ENCODE peak calls at places on chromosomes 2 and 18, in six cellular contexts. D, S, K, G, H and V are unnamed samples. For H3K27me3, the result is how much of the 10 kb centered on the place peaks cover.

GRCh38 chr2:88220733-88221132 is 50.6 kb downstream of the THNSL2 start:
- DNase-seq in G (no peak), S (peak), H (no peak), K (no peak), D (peak), V (no peak)

GRCh38 chr2:17476820-17477219 is 41.4 kb downstream of the RAD51AP2 start:
- DNase-seq in H (no peak), G (no peak), D (no peak), S (no peak), K (no peak), V (no peak)

GRCh38 chr2:26196683-26197418 is 24.0 kb downstream of the GAREM2 start:
- DNase-seq in K (no peak), S (no peak), G (no peak), D (no peak), H (no peak), V (no peak)

GRCh38 chr18:48000701-48001100 is 70.2 kb upstream of the SMAD2 start:
- DNase-seq in G (no peak), D (no peak), S (no peak), H (no peak), K (no peak), V (no peak)

GRCh38 chr2:11748861-11749645 is 2.6 kb downstream of the LPIN1 start:
- DNase-seq in H (no peak), D (no peak), G (no peak), K (no peak), S (no peak), V (no peak)

GRCh38 chr2:204321910-204322765 is 223.1 kb upstream of the PARD3B start:
- DNase-seq in K (no peak), S (no peak), H (no peak), G (no peak), D (no peak), V (no peak)

GRCh38 chr18:47978141-47978540 is 47.7 kb upstream of the SMAD2 start:
- DNase-seq in G (no peak), S (no peak), K (no peak), H (no peak), D (peak), V (no peak)

GRCh38 chr2:196399736-196400691 is 228.6 kb upstream of the STK17B start:
- DNase-seq in K (no peak), H (no peak), D (no peak), G (no peak), S (no peak), V (no peak)

GRCh38 chr2:18209934-18210639 is 331.6 kb downstream of the KCNS3 start:
- DNase-seq in H (no peak), D (peak), K (no peak), G (no peak), S (no peak), V (no peak)

GRCh38 chr2:23356711-23357110 is 28.3 kb upstream of the KLHL29 start:
- DNase-seq in S (no peak), D (no peak), H (no peak), G (no peak), K (no peak), V (no peak)

GRCh38 chr18:49569701-49570100 is 7.8 kb downstream of the LIPG start:
- DNase-seq in H (no peak), S (no peak), G (no peak), D (no peak), K (no peak), V (no peak)

GRCh38 chr2:215461836-215462532 is 26.1 kb upstream of the FN1 start:
- DNase-seq in K (no peak), S (no peak), H (no peak), G (no peak), D (no peak), V (no peak)

GRCh38 chr2:201362396-201362795 is 5.3 kb upstream of the FLACC1 start:
- DNase-seq in S (no peak), H (no peak), D (no peak), K (no peak), G (no peak), V (no peak)

GRCh38 chr18:24741961-24742738 is 281.7 kb downstream of the HRH4 start:
- DNase-seq in G (no peak), H (no peak), K (no peak), D (no peak), S (no peak), V (no peak)

GRCh38 chr2:70140978-70141753 is 49.7 kb downstream of the C2orf42 start:
- DNase-seq in S (peak), K (peak), H (peak), G (peak), D (peak), V (peak)

GRCh38 chr2:39741871-39742270 is 37.2 kb downstream of the THUMPD2 start:
- DNase-seq in H (no peak), D (no peak), G (no peak), S (no peak), K (no peak), V (no peak)

GRCh38 chr2:84940088-84940470 is 30.9 kb upstream of the KCMF1 start:
- DNase-seq in D (no peak), H (no peak), S (no peak), G (no peak), K (no peak), V (no peak)

GRCh38 chr2:191696001-191696400 is 18.1 kb downstream of the NABP1 start:
- DNase-seq in K (no peak), D (no peak), H (no peak), G (no peak), S (no peak), V (peak)

GRCh38 chr18:76827205-76827885 is 5.0 kb downstream of the ZNF236 start:
- DNase-seq in K (no peak), H (no peak), S (no peak), D (no peak), G (no peak), V (no peak)

GRCh38 chr2:70645733-70646420 is 92.3 kb upstream of the TGFA start:
- DNase-seq in D (peak), H (no peak), K (no peak), G (no peak), S (peak), V (no peak)

GRCh38 chr18:34789768-34790344 is 79.8 kb downstream of the DTNA start:
- DNase-seq in G (no peak), D (no peak), H (no peak), S (no peak), K (no peak), V (no peak)

GRCh38 chr18:3447035-3447894 is 2.7 kb upstream of the TGIF1 start:
- DNase-seq in K (no peak), S (peak), G (no peak), H (no peak), D (peak), V (peak)

GRCh38 chr2:144521702-144522101 is 1.8 kb upstream of the ZEB2 start:
- DNase-seq in D (no peak), G (no peak), K (no peak), H (no peak), S (no peak), V (peak)

GRCh38 chr2:241859436-241860183 is 916 bp upstream of the PDCD1 start:
- DNase-seq in G (no peak), S (no peak), K (peak), H (no peak), D (peak), V (peak)

GRCh38 chr18:42683094-42683493 is 432.4 kb downstream of the RIT2 start:
- DNase-seq in S (no peak), D (no peak), K (no peak), H (no peak), G (no peak), V (no peak)

GRCh38 chr2:126657636-126658315 is 1.8 kb downstream of the GYPC start:
- DNase-seq in D (no peak), G (peak), H (peak), S (peak), K (peak), V (peak)

GRCh38 chr2:110126086-110126773 is 10.6 kb upstream of the MALL start:
- DNase-seq in S (no peak), D (no peak), G (no peak), H (no peak), K (no peak), V (no peak)

GRCh38 chr2:231900975-231901374 is 25.2 kb downstream of the NPPC start:
- DNase-seq in D (peak), K (no peak), S (peak), G (no peak), H (no peak), V (no peak)

GRCh38 chr2:238379096-238379810 is 47.5 kb upstream of the ASB1 start:
- DNase-seq in G (no peak), K (peak), H (no peak), S (no peak), D (no peak), V (no peak)

GRCh38 chr18:74197705-74198341 is 49.5 kb downstream of the TIMM21 start:
- DNase-seq in G (no peak), D (no peak), H (no peak), S (no peak), K (no peak), V (no peak)

GRCh38 chr2:203714112-203714511 is 7.7 kb downstream of the CD28 start:
- DNase-seq in D (no peak), S (no peak), G (no peak), H (no peak), K (no peak), V (peak)

GRCh38 chr2:171470129-171470528 is 36.1 kb downstream of the DCAF17 start:
- DNase-seq in S (no peak), D (no peak), K (no peak), H (no peak), G (no peak), V (no peak)

GRCh38 chr2:188976545-188977268 is 2.5 kb downstream of the COL3A1 start:
- DNase-seq in H (no peak), G (no peak), S (no peak), D (no peak), K (no peak), V (no peak)

DNA sequence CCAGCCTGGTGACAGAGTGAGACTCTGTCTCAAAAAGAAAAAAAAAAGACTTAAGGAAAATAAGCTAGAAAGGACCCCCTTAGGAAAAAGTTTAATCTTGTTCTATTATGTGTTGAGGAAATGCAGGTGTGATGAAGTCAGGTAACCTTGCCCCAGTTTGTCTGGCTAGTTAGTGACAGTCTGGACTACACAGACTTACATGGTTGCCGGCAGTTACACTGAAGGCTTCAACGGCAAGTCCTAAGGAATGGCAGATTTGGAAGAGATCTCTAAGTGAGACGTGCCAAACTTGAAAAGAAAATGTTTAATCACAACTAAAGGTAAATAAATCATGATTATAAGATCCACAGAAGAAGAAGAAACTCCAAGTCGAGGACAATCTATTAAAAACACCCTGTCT is 84.1 kb downstream of the TTC27 start:
- DNase-seq in H (no peak), D (no peak), S (no peak), K (no peak), G (no peak), V (no peak)
- H3K27ac ChIP-seq in H (no peak), D (no peak), S (no peak), K (no peak), G (no peak), V (no peak)

DNA sequence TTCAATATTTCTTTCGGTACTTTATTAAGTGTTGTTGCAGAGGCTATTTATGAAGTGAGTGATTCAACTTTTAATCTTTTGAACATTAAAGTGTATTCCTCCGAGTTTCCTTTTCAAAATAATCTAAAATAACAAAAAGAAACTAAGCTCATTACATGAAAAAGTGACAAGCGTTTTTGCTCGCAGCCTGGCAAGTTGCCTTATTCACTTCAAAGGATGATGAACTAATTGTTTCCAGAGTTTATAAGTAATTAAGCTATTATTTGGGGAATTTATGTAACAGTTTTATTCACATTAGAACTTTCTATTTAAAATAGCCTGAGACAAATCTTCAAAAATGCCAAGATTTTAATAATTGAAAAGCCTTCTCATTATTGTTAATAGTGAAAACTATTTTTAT is 149.1 kb downstream of the MEIS1 start:
- DNase-seq in K (no peak), S (no peak), G (no peak), H (no peak), D (no peak), V (no peak)
- H3K27me3 ChIP-seq in K (under half), S (half or more), G (under half), H (under half), D (half or more), V (under half)

DNA sequence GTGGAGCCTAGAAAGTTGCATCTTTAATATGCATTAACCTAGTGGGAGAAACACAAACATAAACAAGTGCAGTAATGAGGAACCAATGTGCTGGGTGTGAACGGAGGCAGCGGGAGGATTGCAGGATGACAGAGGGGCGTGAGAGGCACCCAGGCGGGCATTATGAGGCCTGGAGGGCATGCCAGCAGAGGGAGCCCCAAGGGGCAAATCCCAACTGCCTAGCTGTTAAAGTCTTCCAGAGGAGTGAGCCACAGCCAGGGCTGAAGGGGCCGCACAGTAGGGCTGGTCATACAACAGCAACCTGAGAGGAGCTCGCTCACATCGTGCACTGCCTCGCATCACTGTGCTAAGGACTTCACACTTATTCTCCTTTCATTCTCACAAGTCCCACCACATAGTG is 13.3 kb upstream of the PRELID3A start:
- DNase-seq in S (peak), D (no peak), G (no peak), K (no peak), H (no peak), V (no peak)
- H3K27ac ChIP-seq in S (no peak), D (no peak), G (no peak), K (no peak), H (no peak), V (no peak)

DNA sequence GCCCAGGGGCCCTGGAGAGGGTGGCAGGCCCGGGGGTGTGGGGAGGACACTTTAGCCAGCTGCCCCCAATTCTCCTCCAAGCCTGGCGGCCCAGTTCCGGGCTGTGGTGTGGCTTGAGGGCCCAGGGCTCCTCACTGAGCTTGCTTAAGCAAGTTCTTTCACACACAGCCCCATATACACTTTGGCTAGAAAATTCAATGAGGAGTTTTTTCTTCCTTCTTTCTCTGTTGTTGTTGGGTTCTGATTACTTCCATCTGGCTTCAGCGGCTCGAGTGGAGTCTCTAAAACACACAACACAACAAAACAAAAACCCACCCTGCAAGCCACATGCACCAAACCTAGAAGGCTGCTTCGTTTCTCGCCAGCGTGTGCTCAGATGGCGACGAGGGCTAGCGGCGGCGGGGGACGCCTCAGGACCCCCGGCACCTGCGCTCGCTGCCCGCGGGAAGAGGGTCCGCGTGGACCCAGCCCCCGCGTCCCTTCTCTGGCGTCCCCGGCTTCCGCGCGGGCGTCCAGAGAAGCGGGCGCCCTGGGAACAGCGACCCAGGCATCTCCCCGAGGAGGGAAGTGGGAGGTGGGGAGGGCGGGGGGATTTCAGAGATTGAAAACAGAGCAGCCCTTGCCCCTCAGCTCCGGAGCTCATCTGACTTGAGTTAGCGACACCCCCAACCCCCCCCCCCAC is 597 bp upstream of the GLI2 start:
- DNase-seq in H (peak), K (no peak), S (peak), D (no peak), G (no peak), V (no peak)
- H3K27me3 ChIP-seq in H (under half), K (under half), S (under half), D (half or more), G (half or more), V (under half)